ENCODE peak calls at places on chromosomes 7 and 10, in eight cellular contexts. J is anterior cingulate cortex; U is NCI-H2171 treated with DMSO at 0.1 percent for 48 hours; A is GM04504; Y is Right ventricle myocardium superior; F is stimulated activated CD8-positive, alpha-beta memory T cell treated with anti-CD3 and anti-CD28 coated beads, Interleukin-15, amount 100 ng/mL, for 24 hours; V is GM18507; Z is activated CD4-positive, alpha-beta memory T cell treated with anti-CD3 and anti-CD28 coated beads, Interleukin-2, amount 10 ng/mL, durations not matched to agents 7 days and 5 days. O is an unnamed sample.

GRCh38 chr7:146701166-146701565 is 584.6 kb downstream of the CNTNAP2 start:
- DNase-seq in Z (no peak), U (no peak), A (no peak), V (no peak), Y (no peak), J (no peak), F (no peak), O (no peak)

GRCh38 chr10:73096041-73096451 is 620 bp downstream of the P4HA1 start:
- DNase-seq in Z (peak), Y (peak), A (peak), U (peak), J (peak), V (peak), F (peak), O (peak)

GRCh38 chr7:14761506-14762296 is 140.8 kb downstream of the DGKB start:
- DNase-seq in U (peak), Y (peak), F (no peak), J (peak), V (no peak), A (peak), Z (no peak), O (no peak)

GRCh38 chr10:30454744-30455498 is 20.9 kb downstream of the MAP3K8 start:
- DNase-seq in V (no peak), J (no peak), Y (no peak), A (peak), Z (no peak), U (no peak), F (no peak), O (no peak)

GRCh38 chr10:50375051-50375452 is 123.7 kb upstream of the ASAH2 start:
- DNase-seq in V (no peak), U (no peak), F (no peak), A (no peak), Y (no peak), Z (no peak), J (no peak), O (no peak)

GRCh38 chr10:96720422-96721206 is at the start of gene PIK3AP1:
- DNase-seq in Y (peak), A (no peak), U (peak), J (no peak), Z (peak), F (peak), V (peak), O (peak)

GRCh38 chr7:889391-889790 is 13.0 kb downstream of the GET4 start:
- DNase-seq in Y (no peak), J (no peak), A (no peak), U (no peak), Z (no peak), V (no peak), F (no peak), O (no peak)

GRCh38 chr10:24723788-24724380 is at the start of gene ARHGAP21:
- DNase-seq in Z (peak), J (peak), A (peak), F (no peak), Y (peak), U (peak), V (peak), O (peak)

GRCh38 chr7:83672157-83672556 is 23.2 kb upstream of the SEMA3E start:
- DNase-seq in V (no peak), U (no peak), Z (no peak), J (no peak), F (no peak), A (no peak), Y (no peak), O (no peak)

GRCh38 chr7:36810476-36810875 is 86.2 kb upstream of the AOAH start:
- DNase-seq in J (no peak), Y (no peak), A (no peak), Z (no peak), U (no peak), V (no peak), F (no peak), O (no peak)

GRCh38 chr7:140249036-140249806 is 72.4 kb upstream of the KDM7A start:
- DNase-seq in F (no peak), Y (no peak), Z (no peak), J (no peak), U (no peak), A (no peak), V (no peak), O (no peak)

GRCh38 chr7:129792721-129793120 is 160.0 kb downstream of the UBE2H start:
- DNase-seq in F (no peak), V (no peak), A (no peak), J (no peak), Y (no peak), U (no peak), Z (no peak), O (no peak)

GRCh38 chr7:147990837-147991236 is 599.7 kb upstream of the C7orf33 start:
- DNase-seq in Y (no peak), V (no peak), A (no peak), F (no peak), U (no peak), Z (no peak), J (no peak), O (no peak)

GRCh38 chr10:105063796-105064195 is 422.7 kb downstream of the SORCS3 start:
- DNase-seq in F (no peak), Y (peak), V (no peak), U (peak), Z (no peak), A (no peak), J (no peak), O (no peak)

GRCh38 chr7:140081774-140082425 is 19.1 kb upstream of the PARP12 start:
- DNase-seq in U (no peak), Z (no peak), A (no peak), F (no peak), V (no peak), J (no peak), Y (no peak), O (no peak)